ENCODE peak calls at places on chromosome 3, in ten cellular contexts. N is substantia nigra; A is GM10248; S is stimulated activated CD8-positive, alpha-beta memory T cell treated with anti-CD3 and anti-CD28 coated beads, Interleukin-15, amount 100 ng/mL, for 24 hours; Y is right cardiac atrium; L is choroid plexus epithelial cell; F is activated CD4-positive, alpha-beta T cell treated with anti-CD3 and anti-CD28 coated beads, Interleukin-2, amount 50 U/mL, for 1 hour; E is AG04449; K is effector memory CD8-positive, alpha-beta T cell; Q is amniotic stem cell. V is an unnamed sample.

GRCh38 chr3:185558395-185558794 is 6.0 kb upstream of the LIPH start:
- DNase-seq in A (no peak), S (no peak), E (no peak), F (no peak), Y (no peak), L (no peak), Q (no peak), K (no peak), N (no peak), V (no peak)

GRCh38 chr3:42122261-42123011 is 31.3 kb downstream of the TRAK1 start:
- DNase-seq in A (no peak), Q (no peak), S (no peak), Y (no peak), K (no peak), L (no peak), N (no peak), E (no peak), F (no peak), V (no peak)

GRCh38 chr3:187740446-187741399 is 4.5 kb downstream of the BCL6 start:
- DNase-seq in Q (no peak), Y (peak; percentile 91), K (peak; percentile 64), L (peak; percentile 87), S (no peak), N (peak; percentile 82), A (peak; percentile 62), F (peak; percentile 65), E (no peak), V (peak; percentile 56)

GRCh38 chr3:134282659-134283047 is 32.0 kb upstream of the RYK start:
- DNase-seq in E (no peak), A (no peak), S (no peak), Y (no peak), N (no peak), K (no peak), Q (no peak), F (no peak), L (no peak), V (no peak)

GRCh38 chr3:186839874-186840641 is 2.5 kb upstream of the ADIPOQ start:
- DNase-seq in L (peak; percentile 81), A (no peak), E (no peak), F (no peak), Y (no peak), S (no peak), Q (no peak), N (peak; percentile 21), K (no peak), V (no peak)

GRCh38 chr3:9130318-9131110 is 118.9 kb downstream of the SRGAP3 start:
- DNase-seq in N (no peak), K (no peak), A (no peak), F (no peak), Y (no peak), Q (no peak), E (no peak), L (no peak), S (no peak), V (no peak)

GRCh38 chr3:94862703-94863102 is 799.8 kb downstream of the NSUN3 start:
- DNase-seq in F (no peak), S (no peak), Q (no peak), E (no peak), Y (no peak), N (no peak), A (peak; percentile 12), K (no peak), L (peak; percentile 42), V (no peak)

GRCh38 chr3:69660631-69661030 is 78.6 kb upstream of the MITF start:
- DNase-seq in S (no peak), A (no peak), L (no peak), Q (no peak), K (no peak), F (no peak), Y (peak; percentile 49), E (no peak), N (no peak), V (no peak)

GRCh38 chr3:13580256-13581023 is 31.5 kb downstream of the FBLN2 start:
- DNase-seq in K (no peak), Q (no peak), E (no peak), F (no peak), L (no peak), N (no peak), S (no peak), A (no peak), Y (peak; percentile 56), V (no peak)

GRCh38 chr3:56926513-56927282 is 124.9 kb upstream of the ARHGEF3 start:
- DNase-seq in Q (no peak), Y (no peak), A (no peak), N (no peak), K (no peak), E (peak; percentile 5), S (no peak), L (peak; percentile 45), F (no peak), V (no peak)

GRCh38 chr3:136464502-136464901 is 214.4 kb downstream of the PCCB start:
- DNase-seq in Q (peak; percentile 76), N (no peak), L (peak; percentile 72), S (no peak), F (no peak), E (peak; percentile 44), A (no peak), Y (no peak), K (no peak), V (no peak)

GRCh38 chr3:65425880-65426279 is 612.8 kb downstream of the MAGI1 start:
- DNase-seq in E (no peak), F (no peak), Y (no peak), K (no peak), S (no peak), N (no peak), A (no peak), Q (no peak), L (peak; percentile 60), V (no peak)

GRCh38 chr3:125107861-125108567 is 52.2 kb upstream of the HEG1 start:
- DNase-seq in Q (peak; percentile 42), L (peak; percentile 84), E (peak; percentile 63), K (no peak), N (no peak), F (no peak), S (no peak), Y (no peak), A (peak; percentile 71), V (no peak)

GRCh38 chr3:57681691-57682090 is 11.2 kb downstream of the DENND6A start:
- DNase-seq in Y (no peak), N (no peak), A (no peak), S (no peak), F (no peak), Q (no peak), L (no peak), K (no peak), E (no peak), V (no peak)